ENCODE peak calls at places on chromosomes 12 and 14, in eight cellular contexts. X is activated CD8-positive, alpha-beta memory T cell treated with anti-CD3 and anti-CD28 coated beads, Interleukin-2, amount 50 U/mL, for 48 hours; C is stimulated activated CD4-positive, alpha-beta T cell treated with anti-CD3 and anti-CD28 coated beads, TNF-alpha, amount 100 ng/mL, for 1 hour; N is CD4-positive, alpha-beta memory T cell; J is activated naive CD4-positive, alpha-beta T cell treated with Interleukin-2 at 50 U/mL for 16 hours; Z is T-helper 1 cell; K is Karpas-422; L is NK-92 treated with Interleukin-12 subunit alpha and Interleukin-12 subunit beta, amount 100 ng/mL, for 24 hours. P is an unnamed sample.

GRCh38 chr12:106358410-106359241 is 1.1 kb downstream of the POLR3B start:
- DNase-seq in X (no peak), C (no peak), N (no peak), J (no peak), Z (no peak), K (no peak), L (no peak), P (no peak)

GRCh38 chr14:81559385-81559784 is 25.7 kb upstream of the SEL1L start:
- DNase-seq in X (no peak), C (no peak), N (no peak), J (no peak), Z (no peak), K (no peak), L (no peak), P (no peak)

GRCh38 chr12:27780612-27781408 is 774 bp upstream of the MANSC4 start:
- DNase-seq in X (peak; percentile 72), C (peak; percentile 5), N (peak; percentile 7), J (peak; percentile 35), Z (peak; percentile 37), K (peak; percentile 73), L (peak; percentile 44), P (peak; percentile 45)

GRCh38 chr14:94340533-94340932 is 17.4 kb upstream of the SERPINA6 start:
- DNase-seq in X (no peak), C (no peak), N (no peak), J (no peak), Z (no peak), K (no peak), L (no peak), P (no peak)

GRCh38 chr12:124742111-124742510 is 121.6 kb downstream of the SCARB1 start:
- DNase-seq in X (no peak), C (no peak), N (no peak), J (no peak), Z (no peak), K (no peak), L (no peak), P (no peak)

GRCh38 chr14:105333020-105333490 is 18.5 kb downstream of the PACS2 start:
- DNase-seq in X (no peak), C (no peak), N (no peak), J (no peak), Z (no peak), K (no peak), L (no peak), P (no peak)

GRCh38 chr12:123767613-123768012 is 5.5 kb downstream of the DNAH10 start:
- DNase-seq in X (no peak), C (no peak), N (no peak), J (no peak), Z (peak; percentile 20), K (no peak), L (no peak), P (peak; percentile 22)

GRCh38 chr12:54287316-54288157 is 7.0 kb downstream of the HNRNPA1 start:
- DNase-seq in X (peak; percentile 75), C (no peak), N (no peak), J (no peak), Z (no peak), K (no peak), L (no peak), P (peak; percentile 25)

GRCh38 chr14:101595349-101595748 is 34.1 kb downstream of the DIO3 start:
- DNase-seq in X (peak; percentile 46), C (no peak), N (no peak), J (no peak), Z (no peak), K (no peak), L (no peak), P (no peak)

GRCh38 chr12:75644472-75645072 is 133.2 kb upstream of the KRR1 start:
- DNase-seq in X (no peak), C (no peak), N (no peak), J (no peak), Z (no peak), K (peak; percentile 78), L (no peak), P (no peak)

GRCh38 chr12:81610955-81611889 is 147.9 kb downstream of the PPFIA2 start:
- DNase-seq in X (no peak), C (no peak), N (no peak), J (no peak), Z (no peak), K (peak; percentile 50), L (no peak), P (no peak)

GRCh38 chr12:84636801-84637285 is 275.8 kb downstream of the SLC6A15 start:
- DNase-seq in X (no peak), C (no peak), N (no peak), J (no peak), Z (no peak), K (no peak), L (no peak), P (no peak)

GRCh38 chr14:104388631-104389325 is 190.8 kb upstream of the C14orf180 start:
- DNase-seq in X (peak; percentile 40), C (no peak), N (no peak), J (peak; percentile 1), Z (no peak), K (no peak), L (no peak), P (no peak)

GRCh38 chr12:32400114-32400672 is 835 bp downstream of the FGD4 start:
- DNase-seq in X (no peak), C (no peak), N (no peak), J (no peak), Z (no peak), K (no peak), L (no peak), P (no peak)

GRCh38 chr12:12272869-12273268 is 6.0 kb upstream of the LRP6 start:
- DNase-seq in X (no peak), C (no peak), N (no peak), J (no peak), Z (no peak), K (no peak), L (no peak), P (no peak)